ENCODE peak calls at places on chromosome 7, in six cellular contexts. F is cardiac fibroblast, C is heart right ventricle, J is fibroblast of pulmonary artery, N is PC-3, K is body of pancreas. P is an unnamed sample.

GRCh38 chr7:134693256-134693655 is 46.6 kb downstream of the BPGM start:
- DNase-seq in F (peak), C (no peak), J (peak), N (peak), K (no peak), P (peak)

GRCh38 chr7:4791738-4792536 is 16.5 kb downstream of the AP5Z1 start:
- DNase-seq in F (peak), C (peak), J (peak), N (no peak), K (peak), P (peak)

GRCh38 chr7:139808401-139808800 is 20.7 kb upstream of the TBXAS1 start:
- DNase-seq in F (no peak), C (no peak), J (no peak), N (no peak), K (no peak), P (no peak)

GRCh38 chr7:5699951-5700384 is 81.5 kb downstream of the RNF216 start:
- DNase-seq in F (no peak), C (no peak), J (no peak), N (no peak), K (peak), P (no peak)

GRCh38 chr7:130141161-130141857 is 63.9 kb downstream of the TMEM209 start:
- DNase-seq in F (peak), C (peak), J (peak), N (no peak), K (peak), P (peak)

GRCh38 chr7:80533287-80533686 is 21.4 kb upstream of the GNAT3 start:
- DNase-seq in F (no peak), C (no peak), J (no peak), N (no peak), K (no peak), P (peak)

GRCh38 chr7:124152859-124153692 is 120.2 kb upstream of the TMEM229A start:
- DNase-seq in F (peak), C (no peak), J (peak), N (peak), K (peak), P (peak)

GRCh38 chr7:156445997-156446761 is 194.4 kb upstream of the RNF32 start:
- DNase-seq in F (no peak), C (no peak), J (no peak), N (no peak), K (no peak), P (no peak)

GRCh38 chr7:117077658-117078057 is 124.4 kb downstream of the ST7 start:
- DNase-seq in F (no peak), C (no peak), J (no peak), N (no peak), K (no peak), P (no peak)

DNA sequence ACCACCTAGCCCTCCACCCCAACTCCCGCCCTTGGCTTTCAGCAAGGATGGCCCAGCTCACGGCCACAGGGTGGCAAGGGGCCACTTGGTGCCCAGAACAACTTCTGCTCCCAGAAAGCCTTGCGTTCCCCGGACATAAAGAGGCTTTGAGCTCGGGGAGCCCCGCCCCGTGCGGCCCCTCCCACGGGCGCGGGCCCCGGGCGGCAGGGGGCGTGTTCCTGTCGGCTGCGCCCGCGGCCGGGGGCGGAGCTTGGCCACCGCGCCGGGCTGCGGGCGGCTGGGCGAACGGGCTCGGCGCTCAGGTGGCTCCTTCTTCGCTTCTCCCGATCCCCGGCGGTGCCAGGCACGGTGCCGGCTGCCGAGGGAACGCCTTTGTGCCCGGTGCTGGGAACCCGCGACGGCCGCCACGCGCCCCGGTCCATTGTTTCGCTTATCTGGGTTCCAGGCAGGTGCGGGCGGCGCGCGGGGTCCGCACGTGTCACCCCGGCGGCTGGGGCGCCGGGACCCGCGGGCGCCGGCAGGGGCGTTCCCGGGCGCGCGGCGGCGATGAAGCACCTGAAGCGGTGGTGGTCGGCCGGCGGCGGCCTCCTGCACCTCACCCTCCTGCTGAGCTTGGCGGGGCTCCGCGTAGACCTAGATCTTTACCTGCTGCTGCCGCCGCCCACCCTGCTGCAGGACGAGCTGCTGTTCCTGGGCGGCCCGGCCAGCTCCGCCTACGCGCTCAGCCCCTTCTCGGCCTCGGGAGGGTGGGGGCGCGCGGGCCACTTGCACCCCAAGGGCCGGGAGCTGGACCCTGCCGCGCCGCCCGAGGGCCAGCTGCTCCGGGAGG is at the start of gene NFE2L3:
- DNase-seq in F (peak), C (peak), J (peak), N (peak), K (peak), P (peak)
- TF ChIP-seq CTCF in F (no peak), C (no peak), J (no peak), N (no peak), K (peak), P (no peak)

DNA sequence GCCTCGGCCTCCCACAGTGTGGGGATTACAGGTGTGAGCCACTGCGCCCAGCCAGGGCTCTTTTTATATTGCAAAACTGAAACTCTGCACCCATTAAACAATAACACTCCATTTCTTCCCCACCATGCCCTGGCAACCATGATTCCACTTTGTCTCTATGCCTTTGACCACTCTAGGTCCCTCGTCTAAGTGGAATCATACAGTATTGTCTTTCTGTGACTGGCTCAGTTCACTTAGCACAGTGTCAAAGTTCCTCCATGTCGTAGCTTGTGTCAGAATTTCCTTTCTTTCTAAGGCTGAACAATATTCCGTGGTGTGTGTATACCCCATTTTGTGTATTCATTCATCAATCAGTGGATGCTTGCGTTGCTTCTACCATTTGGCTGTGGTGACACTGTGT is 46.2 kb downstream of the CUX1 start:
- DNase-seq in F (no peak), C (no peak), J (no peak), N (no peak), K (no peak), P (no peak)
- H3K4me3 ChIP-seq in F (no peak), C (no peak), J (no peak), N (no peak), K (no peak), P (no peak)

GRCh38 chr7:151226875-151227782 is at the start of gene ABCF2:
- DNase-seq in F (peak), C (peak), J (peak), N (peak), K (peak), P (peak)
- TF ChIP-seq CTCF in F (no peak), C (no peak), J (no peak), N (no peak), K (no peak), P (no peak)

DNA sequence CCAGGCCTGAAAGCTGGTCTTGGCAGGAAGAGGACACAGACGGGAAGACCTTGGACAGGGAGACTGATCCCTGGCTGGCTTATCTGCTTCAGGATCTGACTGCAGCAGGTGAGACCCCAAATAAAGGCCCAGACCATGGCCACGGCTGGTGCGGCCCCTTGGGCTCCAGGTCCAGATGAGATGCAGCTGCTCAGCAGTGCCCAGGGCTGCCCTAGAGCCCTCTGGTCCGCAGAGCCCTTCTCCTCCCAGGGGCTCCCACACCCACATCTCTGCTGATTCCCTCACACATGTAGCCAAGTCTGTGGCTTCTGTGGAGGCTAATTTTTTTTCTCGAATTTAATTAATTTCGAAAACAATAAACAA is 46.3 kb downstream of the VIPR2 start:
- DNase-seq in F (no peak), C (no peak), J (no peak), N (no peak), K (no peak), P (no peak)
- H3K4me3 ChIP-seq in F (no peak), C (no peak), J (no peak), N (no peak), K (no peak), P (no peak)

GRCh38 chr7:35365523-35365922 is 111.6 kb upstream of the TBX20 start:
- DNase-seq in F (no peak), C (no peak), J (no peak), N (no peak), K (no peak), P (no peak)
- TF ChIP-seq CTCF in F (no peak), C (no peak), J (no peak), N (no peak), K (no peak), P (no peak)

GRCh38 chr7:132687981-132688383 is 111.7 kb upstream of the PLXNA4 start:
- DNase-seq in F (no peak), C (no peak), J (no peak), N (no peak), K (no peak), P (no peak)
- H3K4me3 ChIP-seq in F (no peak), C (no peak), J (no peak), N (no peak), K (no peak), P (no peak)

GRCh38 chr7:131111-132094 is 61.0 kb upstream of the FAM20C start:
- DNase-seq in F (peak), C (peak), J (peak), N (no peak), K (peak), P (no peak)

GRCh38 chr7:130222-130572 is 62.2 kb upstream of the FAM20C start:
- DNase-seq in F (no peak), C (no peak), J (no peak), N (no peak), K (no peak), P (no peak)

GRCh38 chr7:128311-129080 is 63.9 kb upstream of the FAM20C start:
- DNase-seq in F (no peak), C (no peak), J (no peak), N (no peak), K (no peak), P (no peak)

GRCh38 chr7:127064-127598 is 65.2 kb upstream of the FAM20C start:
- DNase-seq in F (no peak), C (no peak), J (no peak), N (no peak), K (no peak), P (no peak)

GRCh38 chr7:129363-130221 is 62.8 kb upstream of the FAM20C start:
- DNase-seq in F (peak), C (peak), J (peak), N (no peak), K (peak), P (peak)
- TF ChIP-seq CTCF in F (no peak), C (no peak), J (no peak), N (no peak), K (no peak), P (no peak)